ENCODE peak calls at places on chromosomes 6 and 20, in six cellular contexts. One of them, this sample, is unnamed.

GRCh38 chr6:147150303-147150702 is 53.9 kb upstream of the STXBP5 start:
- DNase-seq in NK-92 treated with Interleukin-12 subunit alpha and Interleukin-12 subunit beta, amount 100 ng/mL, for 24 hours: no peak
- DNase-seq in D341Med: no peak
- DNase-seq in BJ: no peak
- DNase-seq in stimulated activated CD4-positive, alpha-beta T cell treated with anti-CD3 and anti-CD28 coated beads, Interleukin-1b, Interleukin-23, amount 100 ng/mL, for 24 hours: no peak
- DNase-seq in pons: no peak
- DNase-seq in this sample: no peak

GRCh38 chr20:44218441-44218840 is 7.9 kb upstream of the OSER1 start:
- DNase-seq in BJ: no peak
- DNase-seq in stimulated activated CD4-positive, alpha-beta T cell treated with anti-CD3 and anti-CD28 coated beads, Interleukin-1b, Interleukin-23, amount 100 ng/mL, for 24 hours: no peak
- DNase-seq in D341Med: no peak
- DNase-seq in NK-92 treated with Interleukin-12 subunit alpha and Interleukin-12 subunit beta, amount 100 ng/mL, for 24 hours: no peak
- DNase-seq in pons: no peak
- DNase-seq in this sample: no peak

GRCh38 chr20:35339007-35339406 is 46.8 kb upstream of the FAM83C start:
- DNase-seq in pons: no peak
- DNase-seq in NK-92 treated with Interleukin-12 subunit alpha and Interleukin-12 subunit beta, amount 100 ng/mL, for 24 hours: no peak
- DNase-seq in stimulated activated CD4-positive, alpha-beta T cell treated with anti-CD3 and anti-CD28 coated beads, Interleukin-1b, Interleukin-23, amount 100 ng/mL, for 24 hours: no peak
- DNase-seq in BJ: peak; percentile 87
- DNase-seq in D341Med: no peak
- DNase-seq in this sample: no peak

GRCh38 chr6:127866766-127867165 is 34.1 kb downstream of the THEMIS start:
- DNase-seq in D341Med: no peak
- DNase-seq in pons: no peak
- DNase-seq in stimulated activated CD4-positive, alpha-beta T cell treated with anti-CD3 and anti-CD28 coated beads, Interleukin-1b, Interleukin-23, amount 100 ng/mL, for 24 hours: no peak
- DNase-seq in NK-92 treated with Interleukin-12 subunit alpha and Interleukin-12 subunit beta, amount 100 ng/mL, for 24 hours: no peak
- DNase-seq in BJ: no peak
- DNase-seq in this sample: no peak

GRCh38 chr20:21183722-21184121 is 57.8 kb downstream of the KIZ start:
- DNase-seq in pons: no peak
- DNase-seq in NK-92 treated with Interleukin-12 subunit alpha and Interleukin-12 subunit beta, amount 100 ng/mL, for 24 hours: no peak
- DNase-seq in BJ: no peak
- DNase-seq in stimulated activated CD4-positive, alpha-beta T cell treated with anti-CD3 and anti-CD28 coated beads, Interleukin-1b, Interleukin-23, amount 100 ng/mL, for 24 hours: no peak
- DNase-seq in D341Med: no peak
- DNase-seq in this sample: no peak

GRCh38 chr6:138204792-138205384 is 13.4 kb downstream of the PBOV1 start:
- DNase-seq in NK-92 treated with Interleukin-12 subunit alpha and Interleukin-12 subunit beta, amount 100 ng/mL, for 24 hours: no peak
- DNase-seq in pons: no peak
- DNase-seq in stimulated activated CD4-positive, alpha-beta T cell treated with anti-CD3 and anti-CD28 coated beads, Interleukin-1b, Interleukin-23, amount 100 ng/mL, for 24 hours: no peak
- DNase-seq in D341Med: no peak
- DNase-seq in BJ: no peak
- DNase-seq in this sample: no peak

GRCh38 chr6:5778317-5778857 is 228.3 kb downstream of the NRN1 start:
- DNase-seq in pons: no peak
- DNase-seq in stimulated activated CD4-positive, alpha-beta T cell treated with anti-CD3 and anti-CD28 coated beads, Interleukin-1b, Interleukin-23, amount 100 ng/mL, for 24 hours: no peak
- DNase-seq in BJ: no peak
- DNase-seq in NK-92 treated with Interleukin-12 subunit alpha and Interleukin-12 subunit beta, amount 100 ng/mL, for 24 hours: no peak
- DNase-seq in D341Med: no peak
- DNase-seq in this sample: no peak

GRCh38 chr6:49551126-49551865 is 828 bp downstream of the C6orf141 start:
- DNase-seq in pons: no peak
- DNase-seq in stimulated activated CD4-positive, alpha-beta T cell treated with anti-CD3 and anti-CD28 coated beads, Interleukin-1b, Interleukin-23, amount 100 ng/mL, for 24 hours: no peak
- DNase-seq in D341Med: peak; percentile 56
- DNase-seq in NK-92 treated with Interleukin-12 subunit alpha and Interleukin-12 subunit beta, amount 100 ng/mL, for 24 hours: no peak
- DNase-seq in BJ: no peak
- DNase-seq in this sample: no peak

GRCh38 chr20:21396921-21397340 is 395 bp downstream of the NKX2-4 start:
- DNase-seq in BJ: no peak
- DNase-seq in stimulated activated CD4-positive, alpha-beta T cell treated with anti-CD3 and anti-CD28 coated beads, Interleukin-1b, Interleukin-23, amount 100 ng/mL, for 24 hours: no peak
- DNase-seq in pons: no peak
- DNase-seq in D341Med: peak; percentile 81
- DNase-seq in NK-92 treated with Interleukin-12 subunit alpha and Interleukin-12 subunit beta, amount 100 ng/mL, for 24 hours: no peak
- DNase-seq in this sample: no peak

GRCh38 chr6:147023581-147023980 is 180.6 kb upstream of the STXBP5 start:
- DNase-seq in BJ: no peak
- DNase-seq in pons: no peak
- DNase-seq in stimulated activated CD4-positive, alpha-beta T cell treated with anti-CD3 and anti-CD28 coated beads, Interleukin-1b, Interleukin-23, amount 100 ng/mL, for 24 hours: no peak
- DNase-seq in D341Med: no peak
- DNase-seq in NK-92 treated with Interleukin-12 subunit alpha and Interleukin-12 subunit beta, amount 100 ng/mL, for 24 hours: no peak
- DNase-seq in this sample: no peak

GRCh38 chr20:31894980-31895675 is 24.7 kb downstream of the TTLL9 start:
- DNase-seq in pons: peak; percentile 87
- DNase-seq in NK-92 treated with Interleukin-12 subunit alpha and Interleukin-12 subunit beta, amount 100 ng/mL, for 24 hours: no peak
- DNase-seq in BJ: peak; percentile 5
- DNase-seq in stimulated activated CD4-positive, alpha-beta T cell treated with anti-CD3 and anti-CD28 coated beads, Interleukin-1b, Interleukin-23, amount 100 ng/mL, for 24 hours: no peak
- DNase-seq in D341Med: no peak
- DNase-seq in this sample: no peak